ENCODE peak calls at places on chromosomes 11 and 22, in five cellular contexts. W is cardiac fibroblast, N is GM13976, R is Calu3, V is dorsolateral prefrontal cortex. C is an unnamed sample.

GRCh38 chr11:130413383-130414106 is 14.9 kb downstream of the ADAMTS8 start:
- DNase-seq in R (no peak), V (peak), N (no peak), W (peak), C (no peak)

GRCh38 chr11:28961726-28962125 is 853.5 kb downstream of the METTL15 start:
- DNase-seq in N (no peak), R (no peak), W (peak), V (no peak), C (no peak)

GRCh38 chr11:34651551-34651950 is 30.7 kb downstream of the EHF start:
- DNase-seq in R (no peak), N (no peak), W (peak), V (no peak), C (no peak)

GRCh38 chr11:35943761-35944502 is at the start of gene LDLRAD3:
- DNase-seq in V (peak), R (peak), N (peak), W (peak), C (peak)

GRCh38 chr22:37525073-37525745 is 6.0 kb upstream of the CARD10 start:
- DNase-seq in W (peak), R (peak), V (no peak), N (no peak), C (no peak)

GRCh38 chr11:36312593-36312990 is 16.5 kb downstream of the PRR5L start:
- DNase-seq in V (no peak), R (peak), N (no peak), W (peak), C (no peak)

GRCh38 chr22:19868333-19868732 is 13.7 kb upstream of the GNB1L start:
- DNase-seq in V (peak), R (no peak), W (no peak), N (no peak), C (no peak)

GRCh38 chr11:82225502-82225901 is 508.2 kb downstream of the FAM181B start:
- DNase-seq in V (no peak), W (no peak), R (no peak), N (no peak), C (no peak)

GRCh38 chr22:39514373-39514973 is 5.9 kb upstream of the ATF4 start:
- DNase-seq in R (peak), N (no peak), V (no peak), W (peak), C (no peak)

GRCh38 chr11:116534270-116534975 is 238.4 kb downstream of the BUD13 start:
- DNase-seq in R (no peak), V (no peak), W (no peak), N (no peak), C (no peak)

GRCh38 chr11:14422814-14423182 is 63.8 kb upstream of the RRAS2 start:
- DNase-seq in R (no peak), N (no peak), W (no peak), V (no peak), C (no peak)

GRCh38 chr11:47538741-47539575 is 14.0 kb downstream of the CELF1 start:
- DNase-seq in V (no peak), N (no peak), W (no peak), R (no peak), C (no peak)

GRCh38 chr11:122977455-122978302 is 4.0 kb downstream of the BSX start:
- DNase-seq in R (no peak), W (no peak), N (peak), V (no peak), C (peak)

GRCh38 chr11:117179048-117179999 is 781 bp downstream of the SIDT2 start:
- DNase-seq in R (peak), W (peak), N (peak), V (peak), C (peak)

GRCh38 chr11:19444231-19444630 is 203.5 kb upstream of the E2F8 start:
- DNase-seq in W (peak), R (no peak), N (no peak), V (no peak), C (no peak)

GRCh38 chr11:70944636-70945035 is 307.7 kb downstream of the SHANK2 start:
- DNase-seq in R (no peak), N (no peak), W (no peak), V (no peak), C (no peak)
- TF ChIP-seq CTCF in R (no peak), N (no peak), W (no peak), V (no peak), C (no peak)

GRCh38 chr11:121446752-121447156 is 5.4 kb upstream of the SORL1 start:
- DNase-seq in V (no peak), W (no peak), N (no peak), R (no peak), C (no peak)
- TF ChIP-seq CTCF in V (no peak), W (no peak), N (peak), R (no peak), C (no peak)

GRCh38 chr11:6418958-6419611 is at the start of gene APBB1:
- DNase-seq in W (peak), R (peak), N (peak), V (no peak), C (peak)
- TF ChIP-seq CTCF in W (peak), R (no peak), N (peak), V (peak), C (no peak)

GRCh38 chr11:42772886-42773285 is 538.9 kb upstream of the API5 start:
- DNase-seq in N (no peak), R (no peak), V (no peak), W (no peak), C (no peak)

GRCh38 chr11:42778193-42778592 is 533.6 kb upstream of the API5 start:
- DNase-seq in R (no peak), V (no peak), W (no peak), N (no peak), C (no peak)

DNA sequence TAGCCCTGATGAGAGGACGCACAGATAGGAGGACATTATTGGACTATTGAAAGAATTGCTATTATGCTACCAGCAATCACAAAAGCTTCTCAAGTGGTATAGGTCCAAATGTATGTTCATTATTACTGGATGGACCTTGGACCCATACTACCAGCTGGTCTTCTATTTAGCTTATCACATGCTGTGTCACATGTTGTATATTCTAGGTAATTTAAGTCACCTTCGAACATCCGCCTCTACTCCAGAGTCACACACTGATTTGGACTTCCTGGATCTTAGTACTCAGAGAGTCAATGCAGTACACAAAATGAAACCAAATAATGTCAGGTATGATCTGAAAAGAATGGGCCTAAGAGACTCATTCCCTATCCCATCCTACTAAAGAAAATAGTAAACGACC is 534.0 kb upstream of the API5 start:
- DNase-seq in W (no peak), R (no peak), V (no peak), N (no peak), C (no peak)
- TF ChIP-seq CTCF in W (no peak), R (no peak), V (no peak), N (no peak), C (no peak)

GRCh38 chr11:33449798-33450197 is 192.6 kb downstream of the HIPK3 start:
- DNase-seq in N (no peak), R (no peak), W (no peak), V (no peak), C (no peak)

GRCh38 chr11:33451364-33451763 is 194.2 kb downstream of the HIPK3 start:
- DNase-seq in V (no peak), N (no peak), W (no peak), R (no peak), C (no peak)

GRCh38 chr11:33445761-33446161 is 188.6 kb downstream of the HIPK3 start:
- DNase-seq in W (no peak), R (no peak), N (no peak), V (no peak), C (no peak)

GRCh38 chr11:33444835-33445594 is 187.8 kb downstream of the HIPK3 start:
- DNase-seq in R (no peak), W (peak), N (no peak), V (no peak), C (no peak)

DNA sequence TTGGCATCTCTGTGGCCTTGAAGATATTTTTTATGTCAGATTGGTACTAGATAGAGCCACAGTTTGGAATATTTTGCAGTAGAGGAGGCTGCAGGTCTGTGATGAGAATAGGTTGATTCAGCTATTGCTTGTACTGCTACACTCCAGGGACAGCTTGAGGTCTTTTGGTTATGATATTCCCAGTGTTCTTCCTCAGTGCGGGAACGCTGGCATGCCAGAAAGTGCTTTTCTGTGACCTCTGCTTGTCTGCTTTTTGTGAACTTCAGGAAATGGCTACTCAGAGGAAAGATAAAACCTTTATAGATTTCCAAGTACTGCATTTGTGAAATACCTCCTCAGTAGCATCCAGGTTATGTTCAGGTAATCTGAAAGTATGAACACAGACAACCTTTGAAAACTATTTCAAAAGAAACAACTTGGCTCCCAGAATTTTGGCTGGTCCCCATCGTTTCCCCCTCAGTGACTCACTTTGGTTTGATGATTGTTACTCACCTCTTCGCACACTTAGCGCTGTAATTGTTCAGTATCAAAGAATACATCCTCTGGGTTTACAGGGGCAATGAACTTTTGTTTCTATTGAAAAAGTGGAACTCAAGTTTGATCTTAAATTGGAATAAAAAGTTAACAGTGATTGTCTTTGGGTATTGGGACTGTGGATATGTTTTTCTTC is 191.4 kb downstream of the HIPK3 start:
- DNase-seq in V (no peak), N (no peak), W (no peak), R (no peak), C (no peak)
- TF ChIP-seq CTCF in V (no peak), N (no peak), W (no peak), R (no peak), C (no peak)

DNA sequence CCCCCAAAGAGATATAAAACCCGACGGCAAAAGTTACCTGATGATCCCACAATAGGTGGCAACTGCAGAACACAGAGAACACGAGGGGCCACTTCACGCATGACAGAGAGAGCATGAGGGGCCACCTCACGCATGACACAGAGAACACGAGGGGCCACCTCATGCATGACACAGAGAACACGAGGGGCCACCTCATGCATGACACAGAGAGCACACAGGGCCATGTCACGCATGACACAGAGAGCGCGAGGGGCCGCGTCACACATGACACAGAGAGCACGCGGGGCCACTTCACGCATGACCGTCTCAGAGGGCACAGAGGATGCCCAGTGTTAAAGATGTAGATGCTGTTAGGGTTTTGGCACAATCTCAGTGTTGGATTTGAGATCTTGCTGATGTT is 1359.5 kb downstream of the TBC1D22A start:
- DNase-seq in V (no peak), R (no peak), N (no peak), W (no peak), C (no peak)
- TF ChIP-seq CTCF in V (no peak), R (no peak), N (no peak), W (no peak), C (no peak)

GRCh38 chr11:89625171-89625570 is 84.9 kb upstream of the TRIM77 start:
- DNase-seq in N (no peak), R (peak), V (no peak), W (no peak), C (no peak)
- TF ChIP-seq CTCF in N (no peak), R (no peak), V (no peak), W (no peak), C (no peak)

GRCh38 chr11:120432056-120433018 is 79.2 kb upstream of the GRIK4 start:
- DNase-seq in N (no peak), V (no peak), W (peak), R (peak), C (no peak)

GRCh38 chr11:120431633-120432032 is 79.9 kb upstream of the GRIK4 start:
- DNase-seq in N (no peak), R (no peak), W (peak), V (no peak), C (no peak)
- TF ChIP-seq CTCF in N (no peak), R (no peak), W (peak), V (no peak), C (no peak)

C was measured in GM20000.